ENCODE peak calls at places on chromosomes 12 and 14, in six cellular contexts. One of them, this sample, is unnamed.

GRCh38 chr12:117875652-117876491 is 92.9 kb downstream of the KSR2 start:
- DNase-seq in IMR-90: peak; percentile 3
- DNase-seq in H9: peak; percentile 95
- DNase-seq in neuronal stem cell: peak; percentile 83
- DNase-seq in H1: peak; percentile 85
- DNase-seq in trophoblast cell: peak; percentile 30
- DNase-seq in this sample: peak; percentile 77

GRCh38 chr12:120421701-120422100 is 16.2 kb upstream of the COX6A1 start:
- DNase-seq in IMR-90: no peak
- DNase-seq in H9: peak; percentile 67
- DNase-seq in neuronal stem cell: no peak
- DNase-seq in H1: no peak
- DNase-seq in trophoblast cell: no peak
- DNase-seq in this sample: no peak

GRCh38 chr12:11648514-11649412 is 711 bp upstream of the ETV6 start:
- DNase-seq in IMR-90: peak; percentile 82
- DNase-seq in H9: peak; percentile 87
- DNase-seq in neuronal stem cell: peak; percentile 84
- DNase-seq in H1: peak; percentile 79
- DNase-seq in trophoblast cell: peak; percentile 77
- DNase-seq in this sample: peak; percentile 88

GRCh38 chr12:49796155-49796554 is 32.1 kb downstream of the NCKAP5L start:
- DNase-seq in IMR-90: no peak
- DNase-seq in H9: no peak
- DNase-seq in neuronal stem cell: no peak
- DNase-seq in H1: no peak
- DNase-seq in trophoblast cell: no peak
- DNase-seq in this sample: no peak

GRCh38 chr14:105422695-105423487 is 3.3 kb downstream of the MTA1 start:
- DNase-seq in IMR-90: no peak
- DNase-seq in H9: no peak
- DNase-seq in neuronal stem cell: no peak
- DNase-seq in H1: no peak
- DNase-seq in trophoblast cell: no peak
- DNase-seq in this sample: no peak

GRCh38 chr12:66269757-66270383 is 32.4 kb upstream of the HELB start:
- DNase-seq in IMR-90: peak; percentile 62
- DNase-seq in H9: peak; percentile 54
- DNase-seq in neuronal stem cell: peak; percentile 38
- DNase-seq in H1: no peak
- DNase-seq in trophoblast cell: no peak
- DNase-seq in this sample: peak; percentile 50

GRCh38 chr14:99260652-99261551 is 11.1 kb downstream of the BCL11B start:
- DNase-seq in IMR-90: no peak
- DNase-seq in H9: no peak
- DNase-seq in neuronal stem cell: no peak
- DNase-seq in H1: no peak
- DNase-seq in trophoblast cell: no peak
- DNase-seq in this sample: no peak

GRCh38 chr14:39050389-39050788 is 52.6 kb downstream of the SEC23A start:
- DNase-seq in IMR-90: peak; percentile 85
- DNase-seq in H9: no peak
- DNase-seq in neuronal stem cell: no peak
- DNase-seq in H1: no peak
- DNase-seq in trophoblast cell: peak; percentile 43
- DNase-seq in this sample: peak; percentile 89

GRCh38 chr14:32593290-32593942 is 264.3 kb downstream of the AKAP6 start:
- DNase-seq in IMR-90: peak; percentile 69
- DNase-seq in H9: no peak
- DNase-seq in neuronal stem cell: no peak
- DNase-seq in H1: no peak
- DNase-seq in trophoblast cell: no peak
- DNase-seq in this sample: peak; percentile 93

GRCh38 chr12:61566183-61566582 is 694.0 kb upstream of the USP15 start:
- DNase-seq in IMR-90: no peak
- DNase-seq in H9: no peak
- DNase-seq in neuronal stem cell: no peak
- DNase-seq in H1: no peak
- DNase-seq in trophoblast cell: no peak
- DNase-seq in this sample: no peak

GRCh38 chr14:76755610-76756390 is 5.5 kb upstream of the VASH1 start:
- DNase-seq in IMR-90: no peak
- DNase-seq in H9: no peak
- DNase-seq in neuronal stem cell: no peak
- DNase-seq in H1: no peak
- DNase-seq in trophoblast cell: no peak
- DNase-seq in this sample: no peak

GRCh38 chr14:34978444-34978843 is 4.3 kb upstream of the SRP54 start:
- DNase-seq in IMR-90: no peak
- DNase-seq in H9: no peak
- DNase-seq in neuronal stem cell: no peak
- DNase-seq in H1: no peak
- DNase-seq in trophoblast cell: no peak
- DNase-seq in this sample: no peak

GRCh38 chr14:34982421-34983147 is at the start of gene SRP54:
- DNase-seq in IMR-90: peak; percentile 98
- DNase-seq in H9: peak; percentile 100
- DNase-seq in neuronal stem cell: peak; percentile 98
- DNase-seq in H1: peak; percentile 99
- DNase-seq in trophoblast cell: peak; percentile 99
- DNase-seq in this sample: peak; percentile 98

GRCh38 chr14:34983148-34983760 is 462 bp downstream of the SRP54 start:
- DNase-seq in IMR-90: no peak
- DNase-seq in H9: no peak
- DNase-seq in neuronal stem cell: no peak
- DNase-seq in H1: no peak
- DNase-seq in trophoblast cell: no peak
- DNase-seq in this sample: no peak

GRCh38 chr14:34981743-34982420 is 910 bp upstream of the SRP54 start:
- DNase-seq in IMR-90: peak; percentile 50
- DNase-seq in H9: no peak
- DNase-seq in neuronal stem cell: no peak
- DNase-seq in H1: no peak
- DNase-seq in trophoblast cell: no peak
- DNase-seq in this sample: peak; percentile 84

DNA sequence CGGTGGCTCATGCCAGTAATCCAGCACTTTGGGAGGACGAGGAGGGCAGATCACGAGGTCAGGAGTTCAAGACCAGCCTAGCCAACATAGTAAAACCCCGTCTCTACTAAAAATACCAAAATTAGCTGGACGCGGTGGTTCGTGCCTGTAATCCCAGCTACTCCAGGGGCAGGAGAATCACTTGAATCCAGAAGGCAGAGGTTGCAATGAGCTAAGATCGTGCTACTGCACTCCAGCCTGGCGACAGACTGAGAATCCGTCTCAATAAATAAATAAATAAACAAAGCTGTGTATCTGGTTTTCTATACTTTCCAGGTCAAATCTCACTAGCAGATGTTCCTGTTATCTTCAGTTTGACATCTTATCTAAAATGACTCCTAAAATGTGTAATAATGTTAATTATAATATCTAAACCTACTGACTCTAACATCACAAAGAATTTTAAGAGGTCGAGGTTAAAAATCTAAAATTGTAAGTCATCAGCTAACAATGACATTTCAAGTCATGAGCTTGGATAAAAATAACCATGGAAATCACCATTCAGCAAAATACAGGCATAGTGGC is 2.4 kb upstream of the SRP54 start:
- DNase-seq in IMR-90: no peak
- DNase-seq in H9: no peak
- DNase-seq in neuronal stem cell: no peak
- DNase-seq in H1: no peak
- DNase-seq in trophoblast cell: peak; percentile 11
- DNase-seq in this sample: no peak
- H2AFZ ChIP-seq in IMR-90: peak overlapping the region; percentile 58
- H2AFZ ChIP-seq in H9: no peak overlapping the region
- H2AFZ ChIP-seq in neuronal stem cell: peak overlapping the region; percentile 90
- H2AFZ ChIP-seq in H1: no peak overlapping the region
- H2AFZ ChIP-seq in trophoblast cell: peak overlapping the region; percentile 52
- H2AFZ ChIP-seq in this sample: peak overlapping the region; percentile 69

GRCh38 chr12:103956515-103957027 is 9.1 kb upstream of the TDG start:
- DNase-seq in IMR-90: no peak
- DNase-seq in H9: no peak
- DNase-seq in neuronal stem cell: no peak
- DNase-seq in H1: no peak
- DNase-seq in trophoblast cell: peak; percentile 10
- DNase-seq in this sample: no peak
- H3K23ac ChIP-seq in IMR-90: peak overlapping the region; percentile 61
- H3K23ac ChIP-seq in H9: no peak overlapping the region
- H3K23ac ChIP-seq in neuronal stem cell: peak overlapping the region; percentile 80
- H3K23ac ChIP-seq in H1: no peak overlapping the region
- H3K23ac ChIP-seq in trophoblast cell: no peak overlapping the region
- H3K23ac ChIP-seq in this sample: no peak overlapping the region

GRCh38 chr14:61149896-61150295 is 131.2 kb downstream of the TMEM30B start:
- DNase-seq in IMR-90: no peak
- DNase-seq in H9: no peak
- DNase-seq in neuronal stem cell: no peak
- DNase-seq in H1: no peak
- DNase-seq in trophoblast cell: no peak
- DNase-seq in this sample: no peak

GRCh38 chr14:61152851-61153364 is 128.2 kb downstream of the TMEM30B start:
- DNase-seq in IMR-90: peak; percentile 72
- DNase-seq in H9: no peak
- DNase-seq in neuronal stem cell: no peak
- DNase-seq in H1: no peak
- DNase-seq in trophoblast cell: peak; percentile 89
- DNase-seq in this sample: no peak

GRCh38 chr14:61148742-61149350 is 132.3 kb downstream of the TMEM30B start:
- DNase-seq in IMR-90: no peak
- DNase-seq in H9: no peak
- DNase-seq in neuronal stem cell: no peak
- DNase-seq in H1: no peak
- DNase-seq in trophoblast cell: no peak
- DNase-seq in this sample: no peak

GRCh38 chr14:61151276-61151675 is 129.9 kb downstream of the TMEM30B start:
- DNase-seq in IMR-90: peak; percentile 24
- DNase-seq in H9: no peak
- DNase-seq in neuronal stem cell: no peak
- DNase-seq in H1: no peak
- DNase-seq in trophoblast cell: no peak
- DNase-seq in this sample: no peak

GRCh38 chr14:61150851-61151250 is 130.3 kb downstream of the TMEM30B start:
- DNase-seq in IMR-90: peak; percentile 42
- DNase-seq in H9: no peak
- DNase-seq in neuronal stem cell: no peak
- DNase-seq in H1: no peak
- DNase-seq in trophoblast cell: no peak
- DNase-seq in this sample: no peak
- H2AFZ ChIP-seq in IMR-90: no peak overlapping the region
- H2AFZ ChIP-seq in H9: no peak overlapping the region
- H2AFZ ChIP-seq in neuronal stem cell: no peak overlapping the region
- H2AFZ ChIP-seq in H1: no peak overlapping the region
- H2AFZ ChIP-seq in trophoblast cell: no peak overlapping the region
- H2AFZ ChIP-seq in this sample: no peak overlapping the region

DNA sequence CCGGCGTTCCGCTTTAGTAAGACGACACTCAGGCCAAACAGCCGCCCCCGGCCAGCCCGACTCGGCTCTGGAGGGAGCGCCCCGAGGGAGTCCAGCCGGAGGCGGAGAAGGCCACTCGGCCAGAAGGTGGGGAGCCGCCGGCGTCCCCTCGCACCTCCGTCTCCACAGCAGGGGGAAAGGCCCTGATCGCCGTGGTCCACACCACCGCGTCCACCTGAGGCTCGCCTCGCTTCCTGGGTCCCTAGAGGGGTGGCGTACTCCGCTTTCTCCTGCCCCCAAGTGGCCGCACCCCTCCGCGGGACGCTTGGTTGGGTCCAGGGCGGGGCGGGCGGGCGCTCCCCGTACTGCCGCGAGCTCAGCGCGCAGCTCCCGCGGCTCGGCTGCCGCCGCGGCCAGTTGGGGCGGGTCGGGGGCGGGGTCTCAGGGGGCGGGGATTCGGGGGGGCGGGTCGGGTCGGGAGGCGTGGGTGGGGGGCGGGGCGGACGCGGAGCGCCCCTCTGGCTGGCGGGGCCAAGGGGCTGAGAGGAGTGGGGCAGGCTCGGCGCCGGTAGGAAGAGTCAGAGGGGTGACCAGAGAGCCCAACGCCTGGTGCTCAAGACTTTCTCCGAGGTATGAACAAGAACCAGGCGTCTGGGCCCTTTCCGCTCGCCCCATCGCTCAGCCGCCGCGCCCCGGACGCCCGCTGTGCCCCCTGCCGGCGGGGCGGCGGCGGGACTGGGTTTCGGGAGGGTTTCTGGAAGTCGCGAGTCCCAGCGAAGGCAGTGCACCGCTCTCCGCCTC is at the start of gene FRMD6:
- DNase-seq in IMR-90: peak; percentile 90
- DNase-seq in H9: peak; percentile 89
- DNase-seq in neuronal stem cell: peak; percentile 90
- DNase-seq in H1: peak; percentile 89
- DNase-seq in trophoblast cell: peak; percentile 85
- DNase-seq in this sample: peak; percentile 90
- H3K23ac ChIP-seq in IMR-90: peak within 1 kb of the TSS; percentile 100
- H3K23ac ChIP-seq in H9: no peak within 1 kb of the TSS
- H3K23ac ChIP-seq in neuronal stem cell: peak within 1 kb of the TSS; percentile 93
- H3K23ac ChIP-seq in H1: no peak within 1 kb of the TSS
- H3K23ac ChIP-seq in trophoblast cell: no peak within 1 kb of the TSS
- H3K23ac ChIP-seq in this sample: peak within 1 kb of the TSS; percentile 75

GRCh38 chr14:103367995-103368394 is 17.2 kb upstream of the MARK3 start:
- DNase-seq in IMR-90: peak; percentile 31
- DNase-seq in H9: no peak
- DNase-seq in neuronal stem cell: no peak
- DNase-seq in H1: no peak
- DNase-seq in trophoblast cell: no peak
- DNase-seq in this sample: no peak

GRCh38 chr14:103370087-103370486 is 15.1 kb upstream of the MARK3 start:
- DNase-seq in IMR-90: no peak
- DNase-seq in H9: no peak
- DNase-seq in neuronal stem cell: no peak
- DNase-seq in H1: no peak
- DNase-seq in trophoblast cell: no peak
- DNase-seq in this sample: no peak

GRCh38 chr14:103362780-103363179 is 22.4 kb upstream of the MARK3 start:
- DNase-seq in IMR-90: no peak
- DNase-seq in H9: no peak
- DNase-seq in neuronal stem cell: no peak
- DNase-seq in H1: no peak
- DNase-seq in trophoblast cell: no peak
- DNase-seq in this sample: no peak

GRCh38 chr14:103361868-103362267 is 23.3 kb upstream of the MARK3 start:
- DNase-seq in IMR-90: peak; percentile 99
- DNase-seq in H9: no peak
- DNase-seq in neuronal stem cell: no peak
- DNase-seq in H1: no peak
- DNase-seq in trophoblast cell: peak; percentile 84
- DNase-seq in this sample: peak; percentile 88

GRCh38 chr14:103366741-103367140 is 18.5 kb upstream of the MARK3 start:
- DNase-seq in IMR-90: no peak
- DNase-seq in H9: no peak
- DNase-seq in neuronal stem cell: no peak
- DNase-seq in H1: no peak
- DNase-seq in trophoblast cell: no peak
- DNase-seq in this sample: no peak
- H2AFZ ChIP-seq in IMR-90: no peak overlapping the region
- H2AFZ ChIP-seq in H9: no peak overlapping the region
- H2AFZ ChIP-seq in neuronal stem cell: no peak overlapping the region
- H2AFZ ChIP-seq in H1: no peak overlapping the region
- H2AFZ ChIP-seq in trophoblast cell: no peak overlapping the region
- H2AFZ ChIP-seq in this sample: no peak overlapping the region

GRCh38 chr14:21070083-21070609 is at the start of gene ARHGEF40:
- DNase-seq in IMR-90: peak; percentile 33
- DNase-seq in H9: peak; percentile 50
- DNase-seq in neuronal stem cell: no peak
- DNase-seq in H1: no peak
- DNase-seq in trophoblast cell: peak; percentile 29
- DNase-seq in this sample: peak; percentile 53
- H3K23ac ChIP-seq in IMR-90: peak within 1 kb of the TSS; percentile 90
- H3K23ac ChIP-seq in H9: no peak within 1 kb of the TSS
- H3K23ac ChIP-seq in neuronal stem cell: peak within 1 kb of the TSS; percentile 50
- H3K23ac ChIP-seq in H1: peak within 1 kb of the TSS; percentile 52
- H3K23ac ChIP-seq in trophoblast cell: peak within 1 kb of the TSS; percentile 23
- H3K23ac ChIP-seq in this sample: peak within 1 kb of the TSS; percentile 63

This sample was measured in mesenchymal stem cell.